ENCODE peak calls at places on chromosomes 1 and 21, in seven cellular contexts. M is nephron progenitor cell, L is breast epithelium, Z is Peyer's patch, E is transverse colon, J is GM12865, P is H9. B is an unnamed sample.

GRCh38 chr1:5895446-5896406 is 96.5 kb downstream of the NPHP4 start:
- DNase-seq in M (no peak), L (no peak), J (no peak), E (no peak), Z (no peak), P (no peak), B (no peak)

GRCh38 chr21:44455524-44456206 is 355 bp downstream of the LRRC3 start:
- DNase-seq in E (peak), L (no peak), Z (peak), J (peak), P (peak), M (peak), B (peak)

GRCh38 chr1:8361198-8361849 is 43.4 kb downstream of the SLC45A1 start:
- DNase-seq in M (no peak), Z (no peak), E (no peak), P (no peak), L (no peak), J (no peak), B (no peak)

GRCh38 chr1:112713466-112714312 is 1.4 kb downstream of the PPM1J start:
- DNase-seq in L (no peak), M (no peak), J (peak), E (no peak), P (peak), Z (peak), B (peak)

GRCh38 chr1:47766832-47767740 is 230.1 kb downstream of the TRABD2B start:
- DNase-seq in Z (no peak), L (no peak), M (no peak), P (no peak), E (no peak), J (no peak), B (no peak)

GRCh38 chr1:168923521-168924136 is 182.9 kb upstream of the ATP1B1 start:
- DNase-seq in P (no peak), J (no peak), Z (no peak), E (no peak), M (no peak), L (no peak), B (no peak)

GRCh38 chr1:246428542-246429308 is 78.4 kb downstream of the SMYD3 start:
- DNase-seq in L (no peak), P (peak), Z (no peak), E (no peak), M (no peak), J (peak), B (no peak)

GRCh38 chr1:164702664-164703063 is 143.7 kb downstream of the PBX1 start:
- DNase-seq in Z (no peak), P (no peak), J (no peak), E (no peak), M (no peak), L (no peak), B (no peak)

GRCh38 chr1:1063945-1064831 is 9.9 kb downstream of the RNF223 start:
- DNase-seq in L (no peak), E (peak), M (peak), P (peak), J (peak), Z (peak), B (peak)

GRCh38 chr1:26696191-26696644 is 403 bp downstream of the ARID1A start:
- DNase-seq in P (no peak), Z (no peak), J (no peak), M (peak), L (no peak), E (peak), B (no peak)

GRCh38 chr21:43315244-43316137 is 111.4 kb downstream of the SIK1 start:
- DNase-seq in M (no peak), P (no peak), J (no peak), L (no peak), Z (no peak), E (no peak), B (no peak)

GRCh38 chr1:98556521-98557158 is 104.9 kb upstream of the SNX7 start:
- DNase-seq in P (no peak), J (peak), Z (no peak), L (no peak), E (no peak), M (no peak), B (no peak)

GRCh38 chr1:12095822-12096263 is 32.7 kb downstream of the TNFRSF8 start:
- DNase-seq in M (no peak), L (no peak), P (peak), E (no peak), J (no peak), Z (no peak), B (no peak)

GRCh38 chr1:35115459-35116383 is 36.5 kb downstream of the ZMYM1 start:
- DNase-seq in J (no peak), E (no peak), L (no peak), P (no peak), Z (no peak), M (no peak), B (no peak)

GRCh38 chr1:226912587-226913176 is 27.4 kb upstream of the COQ8A start:
- DNase-seq in J (peak), Z (peak), M (peak), E (peak), P (peak), L (no peak), B (peak)

GRCh38 chr1:59484090-59484489 is 187.2 kb downstream of the FGGY start:
- DNase-seq in J (no peak), L (no peak), M (no peak), P (no peak), Z (no peak), E (no peak), B (no peak)

GRCh38 chr1:225918280-225918679 is 5.8 kb downstream of the PYCR2 start:
- DNase-seq in E (no peak), Z (no peak), P (no peak), L (no peak), M (no peak), J (no peak), B (no peak)

GRCh38 chr1:64387382-64388066 is 82.4 kb upstream of the CACHD1 start:
- DNase-seq in M (no peak), P (no peak), Z (no peak), L (no peak), J (no peak), E (no peak), B (no peak)

GRCh38 chr1:153119491-153119971 is 6.2 kb upstream of the SPRR2F start:
- DNase-seq in Z (no peak), L (no peak), J (no peak), P (no peak), E (no peak), M (peak), B (no peak)

GRCh38 chr1:91850708-91851107 is 35.2 kb downstream of the TGFBR3 start:
- DNase-seq in Z (no peak), J (no peak), P (no peak), M (no peak), E (no peak), L (no peak), B (no peak)

GRCh38 chr1:232192781-232193450 is 437.0 kb downstream of the SIPA1L2 start:
- DNase-seq in J (no peak), E (no peak), Z (no peak), P (no peak), L (no peak), M (no peak), B (no peak)

GRCh38 chr1:192441492-192441891 is 124.7 kb downstream of the RGS21 start:
- DNase-seq in P (no peak), L (no peak), M (no peak), Z (no peak), J (no peak), E (no peak), B (no peak)

GRCh38 chr1:103900005-103900404 is 150.3 kb downstream of the AMY1C start:
- DNase-seq in Z (no peak), J (no peak), P (no peak), L (no peak), E (no peak), M (no peak), B (no peak)

GRCh38 chr1:30010506-30011106 is 712.8 kb downstream of the MATN1 start:
- DNase-seq in M (no peak), Z (no peak), J (no peak), P (no peak), L (no peak), E (no peak), B (no peak)

GRCh38 chr1:198350456-198350855 is 190.0 kb downstream of the ATP6V1G3 start:
- DNase-seq in L (no peak), J (no peak), E (no peak), M (no peak), Z (no peak), P (no peak), B (no peak)
- TF ChIP-seq CTCF in L (no peak), J (no peak), E (no peak), M (no peak), Z (peak), P (no peak), B (no peak)

GRCh38 chr21:33296156-33296555 is 28.6 kb upstream of the IFNAR1 start:
- DNase-seq in P (no peak), L (no peak), E (no peak), Z (peak), J (peak), M (no peak), B (no peak)

GRCh38 chr21:33302055-33302454 is 22.7 kb upstream of the IFNAR1 start:
- DNase-seq in Z (no peak), E (no peak), P (no peak), M (no peak), J (no peak), L (no peak), B (no peak)

GRCh38 chr21:33300701-33301631 is 23.8 kb upstream of the IFNAR1 start:
- DNase-seq in J (peak), E (no peak), P (no peak), L (no peak), Z (no peak), M (no peak), B (no peak)

GRCh38 chr21:33301632-33302002 is 23.2 kb upstream of the IFNAR1 start:
- DNase-seq in L (no peak), J (no peak), M (no peak), Z (no peak), P (no peak), E (no peak), B (no peak)

DNA sequence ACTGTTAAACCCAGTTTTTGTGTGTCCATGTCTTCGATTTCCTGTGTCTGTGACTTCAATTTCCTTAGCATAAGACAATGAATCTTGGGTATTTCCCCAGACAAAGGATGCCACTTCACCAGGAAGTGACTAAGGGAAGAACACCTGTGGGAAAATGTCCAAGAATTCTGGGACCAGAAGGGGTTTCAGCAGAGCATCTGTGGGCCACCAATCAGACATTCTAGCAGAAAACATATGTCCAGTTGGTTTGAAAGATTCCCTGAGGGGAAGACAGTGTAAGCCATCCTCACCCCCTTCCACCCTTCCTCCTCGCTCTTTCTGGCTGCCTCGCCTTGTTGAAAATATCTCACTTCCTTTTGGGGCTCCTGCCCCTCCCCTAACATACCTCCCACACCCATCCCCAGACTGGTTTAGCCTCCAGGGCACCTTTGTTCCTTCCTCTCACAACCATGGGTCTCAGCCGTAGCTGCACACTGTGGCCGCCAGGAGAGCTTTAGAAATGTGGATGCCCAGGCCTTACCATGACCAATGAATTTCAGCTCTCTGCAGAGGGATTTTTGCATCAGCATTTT is 25.5 kb upstream of the IFNAR1 start:
- DNase-seq in P (no peak), J (peak), L (no peak), M (no peak), E (peak), Z (peak), B (peak)
- TF ChIP-seq CTCF in P (peak), J (no peak), L (peak), M (no peak), E (peak), Z (peak), B (no peak)

DNA sequence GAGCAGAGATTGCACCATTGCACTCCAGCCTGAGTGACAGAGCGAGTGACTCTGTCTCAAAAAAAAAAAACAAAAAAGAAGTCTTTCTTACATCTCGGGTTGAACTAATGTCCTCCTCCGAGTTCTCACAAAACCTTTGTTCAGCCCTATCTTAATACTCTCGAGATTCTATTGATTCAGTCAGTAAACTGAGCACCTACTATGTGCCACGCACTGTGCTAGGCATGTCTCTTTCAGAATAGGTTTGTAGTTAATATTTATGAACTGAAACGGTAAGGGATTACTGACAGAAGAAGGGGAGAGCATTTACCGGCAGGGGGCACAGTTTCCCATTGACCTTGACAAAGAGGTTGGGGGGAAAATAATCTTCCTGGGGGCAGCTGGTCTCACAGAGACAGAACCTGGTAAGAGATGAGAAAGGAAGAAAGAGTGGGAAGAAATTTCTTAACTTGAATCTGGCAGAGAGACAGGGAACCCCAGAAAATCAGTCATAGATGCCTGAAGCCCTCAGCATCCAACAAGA is 3.4 kb downstream of the PIAS3 start:
- DNase-seq in J (peak), M (no peak), L (no peak), Z (no peak), P (no peak), E (no peak), B (no peak)
- TF ChIP-seq CTCF in J (peak), M (no peak), L (no peak), Z (no peak), P (no peak), E (no peak), B (no peak)

DNA sequence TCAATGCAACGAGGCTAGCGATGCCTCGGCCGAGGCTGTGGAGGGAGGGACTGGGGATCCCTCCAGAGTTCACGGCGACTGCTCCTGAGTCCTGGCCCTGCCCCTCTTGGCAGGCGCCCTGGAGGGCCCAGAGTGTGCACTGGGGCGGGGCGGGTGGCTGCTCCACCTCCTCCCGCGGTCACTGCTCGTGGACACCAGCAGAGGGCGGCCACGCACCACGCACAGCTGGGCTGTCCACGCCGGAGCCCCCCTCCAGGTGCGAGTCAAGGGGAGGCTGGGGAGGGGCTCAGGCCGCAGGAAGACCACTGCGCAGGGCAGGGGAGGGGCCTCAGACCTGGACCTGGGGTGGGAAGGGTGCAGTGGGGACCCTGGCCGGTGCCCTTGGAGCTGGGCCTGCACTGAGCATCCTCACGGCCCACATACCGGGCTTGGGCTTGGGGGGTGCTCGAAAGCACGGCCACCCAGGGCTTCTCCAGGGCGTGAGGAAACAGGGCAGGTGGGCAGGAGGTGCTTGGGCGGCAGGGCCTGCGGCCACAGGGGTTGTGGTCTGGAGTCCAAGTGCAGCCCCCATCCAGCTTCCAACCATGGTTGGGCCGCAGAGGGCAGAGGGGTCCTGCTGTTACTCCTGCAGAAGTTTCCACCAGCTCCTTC is 20.6 kb upstream of the TTC34 start:
- DNase-seq in J (peak), M (peak), E (peak), L (no peak), Z (no peak), P (no peak), B (peak)
- TF ChIP-seq CTCF in J (peak), M (peak), E (peak), L (peak), Z (peak), P (no peak), B (no peak)

GRCh38 chr21:46662367-46662654 is 26.8 kb downstream of the PRMT2 start:
- DNase-seq in M (no peak), E (no peak), Z (no peak), L (no peak), P (no peak), J (no peak), B (no peak)

GRCh38 chr21:46661627-46662366 is 26.3 kb downstream of the PRMT2 start:
- DNase-seq in M (no peak), J (no peak), L (no peak), P (no peak), E (no peak), Z (no peak), B (no peak)

GRCh38 chr21:46662765-46663500 is 27.5 kb downstream of the PRMT2 start:
- DNase-seq in Z (no peak), J (no peak), M (no peak), L (no peak), E (no peak), P (no peak), B (no peak)

GRCh38 chr21:46660505-46660904 is 25.0 kb downstream of the PRMT2 start:
- DNase-seq in M (no peak), Z (no peak), L (no peak), E (no peak), J (no peak), P (no peak), B (no peak)

DNA sequence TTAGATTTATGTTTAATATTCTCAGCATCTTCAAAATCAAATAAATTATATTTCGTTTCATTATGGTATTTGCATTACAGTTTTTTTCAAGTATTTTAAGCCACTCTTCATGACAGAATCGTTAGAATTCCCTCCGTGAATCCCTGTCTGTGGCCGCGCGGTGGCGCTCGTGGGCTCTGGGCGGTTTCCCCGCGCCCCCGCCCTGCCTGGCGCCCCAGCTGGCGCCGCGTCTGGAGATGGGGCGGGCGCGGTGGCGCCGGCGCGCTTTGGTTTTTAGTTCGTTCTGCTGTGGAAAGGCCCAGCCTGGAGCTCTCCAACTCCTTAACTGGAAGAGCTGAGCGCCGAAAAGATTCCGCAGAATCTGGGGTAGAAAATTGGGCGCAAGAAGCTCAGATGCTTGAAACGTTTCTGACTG is 25.7 kb downstream of the PRMT2 start:
- DNase-seq in M (peak), J (peak), P (peak), Z (no peak), L (no peak), E (peak), B (peak)
- TF ChIP-seq CTCF in M (peak), J (peak), P (peak), Z (peak), L (peak), E (peak), B (peak)

GRCh38 chr1:57072775-57073174 is 107.0 kb upstream of the C8B start:
- DNase-seq in J (peak), P (peak), M (no peak), E (no peak), L (no peak), Z (no peak), B (no peak)
- TF ChIP-seq CTCF in J (peak), P (peak), M (no peak), E (no peak), L (no peak), Z (no peak), B (no peak)